ENCODE peak calls at places on chromosomes 3 and 15, in nine cellular contexts. One of them, this sample, is unnamed.

GRCh38 chr3:64340636-64341240 is 115.5 kb upstream of the PRICKLE2 start:
- DNase-seq in lower lobe of right lung: no peak
- DNase-seq in astrocyte of the spinal cord: peak; percentile 87
- DNase-seq in GM20000: no peak
- DNase-seq in uterus: peak; percentile 53
- DNase-seq in A549: no peak
- DNase-seq in RWPE1: no peak
- DNase-seq in fibroblast of the aortic adventitia: peak; percentile 83
- DNase-seq in heart right ventricle: no peak
- DNase-seq in this sample: no peak

GRCh38 chr15:96183020-96183926 is 147.2 kb upstream of the NR2F2 start:
- DNase-seq in RWPE1: no peak
- DNase-seq in astrocyte of the spinal cord: no peak
- DNase-seq in fibroblast of the aortic adventitia: no peak
- DNase-seq in heart right ventricle: no peak
- DNase-seq in GM20000: no peak
- DNase-seq in uterus: no peak
- DNase-seq in A549: no peak
- DNase-seq in lower lobe of right lung: no peak
- DNase-seq in this sample: no peak

GRCh38 chr3:170721563-170721962 is 135.7 kb upstream of the SLC7A14 start:
- DNase-seq in A549: no peak
- DNase-seq in RWPE1: no peak
- DNase-seq in fibroblast of the aortic adventitia: no peak
- DNase-seq in astrocyte of the spinal cord: no peak
- DNase-seq in lower lobe of right lung: no peak
- DNase-seq in GM20000: no peak
- DNase-seq in uterus: no peak
- DNase-seq in heart right ventricle: no peak
- DNase-seq in this sample: no peak

GRCh38 chr15:58506064-58506490 is 74.3 kb downstream of the LIPC start:
- DNase-seq in RWPE1: no peak
- DNase-seq in astrocyte of the spinal cord: no peak
- DNase-seq in GM20000: no peak
- DNase-seq in A549: no peak
- DNase-seq in lower lobe of right lung: no peak
- DNase-seq in uterus: no peak
- DNase-seq in heart right ventricle: no peak
- DNase-seq in fibroblast of the aortic adventitia: no peak
- DNase-seq in this sample: no peak

GRCh38 chr3:127137113-127137512 is 55.8 kb upstream of the PRR23E start:
- DNase-seq in uterus: no peak
- DNase-seq in lower lobe of right lung: no peak
- DNase-seq in GM20000: no peak
- DNase-seq in RWPE1: no peak
- DNase-seq in A549: no peak
- DNase-seq in fibroblast of the aortic adventitia: no peak
- DNase-seq in heart right ventricle: no peak
- DNase-seq in astrocyte of the spinal cord: no peak
- DNase-seq in this sample: no peak

GRCh38 chr3:180116203-180116602 is 79.5 kb upstream of the PEX5L start:
- DNase-seq in lower lobe of right lung: no peak
- DNase-seq in RWPE1: no peak
- DNase-seq in A549: no peak
- DNase-seq in astrocyte of the spinal cord: no peak
- DNase-seq in fibroblast of the aortic adventitia: no peak
- DNase-seq in heart right ventricle: no peak
- DNase-seq in uterus: no peak
- DNase-seq in GM20000: no peak
- DNase-seq in this sample: no peak

GRCh38 chr3:41369838-41370237 is 170.5 kb downstream of the CTNNB1 start:
- DNase-seq in fibroblast of the aortic adventitia: no peak
- DNase-seq in heart right ventricle: no peak
- DNase-seq in uterus: no peak
- DNase-seq in RWPE1: no peak
- DNase-seq in GM20000: no peak
- DNase-seq in A549: no peak
- DNase-seq in astrocyte of the spinal cord: peak; percentile 14
- DNase-seq in lower lobe of right lung: no peak
- DNase-seq in this sample: no peak

GRCh38 chr15:70016511-70016994 is 81.2 kb downstream of the TLE3 start:
- DNase-seq in RWPE1: no peak
- DNase-seq in GM20000: peak; percentile 51
- DNase-seq in A549: no peak
- DNase-seq in heart right ventricle: no peak
- DNase-seq in fibroblast of the aortic adventitia: no peak
- DNase-seq in astrocyte of the spinal cord: no peak
- DNase-seq in lower lobe of right lung: peak; percentile 2
- DNase-seq in uterus: no peak
- DNase-seq in this sample: peak; percentile 12

GRCh38 chr15:91146728-91147127 is 46.7 kb downstream of the SV2B start:
- DNase-seq in lower lobe of right lung: no peak
- DNase-seq in uterus: no peak
- DNase-seq in GM20000: no peak
- DNase-seq in RWPE1: no peak
- DNase-seq in A549: no peak
- DNase-seq in astrocyte of the spinal cord: no peak
- DNase-seq in fibroblast of the aortic adventitia: no peak
- DNase-seq in heart right ventricle: no peak
- DNase-seq in this sample: no peak

GRCh38 chr15:91136386-91136923 is 36.4 kb downstream of the SV2B start:
- DNase-seq in lower lobe of right lung: no peak
- DNase-seq in RWPE1: no peak
- DNase-seq in uterus: no peak
- DNase-seq in astrocyte of the spinal cord: no peak
- DNase-seq in A549: no peak
- DNase-seq in GM20000: no peak
- DNase-seq in heart right ventricle: no peak
- DNase-seq in fibroblast of the aortic adventitia: no peak
- DNase-seq in this sample: no peak

GRCh38 chr15:91140561-91140960 is 40.5 kb downstream of the SV2B start:
- DNase-seq in GM20000: no peak
- DNase-seq in lower lobe of right lung: no peak
- DNase-seq in RWPE1: no peak
- DNase-seq in astrocyte of the spinal cord: no peak
- DNase-seq in fibroblast of the aortic adventitia: no peak
- DNase-seq in uterus: no peak
- DNase-seq in A549: no peak
- DNase-seq in heart right ventricle: no peak
- DNase-seq in this sample: no peak

GRCh38 chr15:91141102-91141501 is 41.0 kb downstream of the SV2B start:
- DNase-seq in astrocyte of the spinal cord: no peak
- DNase-seq in GM20000: no peak
- DNase-seq in uterus: no peak
- DNase-seq in lower lobe of right lung: no peak
- DNase-seq in heart right ventricle: no peak
- DNase-seq in A549: no peak
- DNase-seq in fibroblast of the aortic adventitia: no peak
- DNase-seq in RWPE1: no peak
- DNase-seq in this sample: no peak

DNA sequence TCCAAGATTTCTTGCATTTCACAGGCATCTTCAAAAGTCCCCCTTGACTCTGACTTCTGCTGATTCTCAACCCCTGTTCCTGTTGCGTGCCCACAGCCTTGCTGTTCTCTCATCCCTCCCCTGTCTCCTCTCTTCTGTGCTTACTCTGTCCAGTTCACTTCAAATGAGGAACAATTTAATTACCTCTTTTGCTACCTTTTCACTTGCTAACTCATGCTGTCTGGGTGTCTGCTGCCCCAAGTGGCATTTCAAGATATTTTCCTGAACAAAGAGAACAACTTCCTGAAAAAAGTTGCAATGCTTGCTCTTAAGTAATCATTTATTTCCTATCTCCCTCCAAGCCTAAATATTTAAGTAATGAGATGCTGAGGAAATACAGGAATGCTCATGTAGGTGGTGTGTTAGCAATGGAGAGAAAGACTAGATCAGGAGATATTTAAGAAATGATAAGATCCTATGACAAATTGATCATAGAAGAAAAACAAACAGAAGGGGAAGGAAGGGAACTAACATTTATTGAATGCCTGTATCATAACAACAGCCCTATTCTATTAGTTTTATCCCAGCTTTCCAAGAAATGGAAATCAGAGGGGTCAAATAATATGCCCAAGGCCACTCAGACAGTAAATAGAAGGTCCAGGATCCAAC is 42.2 kb downstream of the SV2B start:
- DNase-seq in uterus: no peak
- DNase-seq in GM20000: peak; percentile 56
- DNase-seq in astrocyte of the spinal cord: no peak
- DNase-seq in heart right ventricle: no peak
- DNase-seq in RWPE1: peak; percentile 20
- DNase-seq in lower lobe of right lung: no peak
- DNase-seq in A549: peak; percentile 22
- DNase-seq in fibroblast of the aortic adventitia: peak; percentile 2
- DNase-seq in this sample: no peak
- TF ChIP-seq CTCF in uterus: no peak
- TF ChIP-seq CTCF in GM20000: peak; percentile 61
- TF ChIP-seq CTCF in astrocyte of the spinal cord: peak; percentile 29
- TF ChIP-seq CTCF in heart right ventricle: peak; percentile 47
- TF ChIP-seq CTCF in RWPE1: peak; percentile 55
- TF ChIP-seq CTCF in lower lobe of right lung: peak; percentile 37
- TF ChIP-seq CTCF in A549: peak; percentile 33
- TF ChIP-seq CTCF in fibroblast of the aortic adventitia: no peak
- TF ChIP-seq CTCF in this sample: peak; percentile 72

DNA sequence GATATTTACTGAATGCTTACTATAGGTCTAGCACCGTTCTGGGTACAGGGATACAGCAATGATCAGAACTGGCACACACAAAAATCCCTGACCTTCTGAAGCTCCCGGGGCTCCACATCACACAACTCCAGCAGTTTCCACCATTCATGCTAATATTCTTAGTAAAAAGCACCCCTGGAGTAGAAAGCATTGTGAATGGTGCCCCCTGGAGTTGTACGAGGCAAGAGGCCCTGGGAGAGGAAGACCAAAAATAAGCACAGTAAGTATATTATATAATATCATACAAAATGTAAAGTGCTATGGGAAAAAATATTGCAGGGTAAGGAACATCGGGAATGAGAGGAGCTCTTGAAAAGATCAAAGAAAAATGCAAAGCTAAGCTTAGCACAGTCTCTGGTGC is 790 bp upstream of the SRGAP3 start:
- DNase-seq in A549: no peak
- DNase-seq in heart right ventricle: no peak
- DNase-seq in lower lobe of right lung: no peak
- DNase-seq in GM20000: no peak
- DNase-seq in RWPE1: no peak
- DNase-seq in astrocyte of the spinal cord: no peak
- DNase-seq in uterus: no peak
- DNase-seq in fibroblast of the aortic adventitia: no peak
- DNase-seq in this sample: no peak
- TF ChIP-seq CTCF in A549: peak; percentile 14
- TF ChIP-seq CTCF in heart right ventricle: no peak
- TF ChIP-seq CTCF in lower lobe of right lung: no peak
- TF ChIP-seq CTCF in GM20000: no peak
- TF ChIP-seq CTCF in RWPE1: no peak
- TF ChIP-seq CTCF in astrocyte of the spinal cord: peak; percentile 10
- TF ChIP-seq CTCF in uterus: no peak
- TF ChIP-seq CTCF in fibroblast of the aortic adventitia: peak; percentile 14
- TF ChIP-seq CTCF in this sample: no peak

GRCh38 chr3:155991291-155991690 is 120.8 kb downstream of the GMPS start:
- DNase-seq in astrocyte of the spinal cord: no peak
- DNase-seq in heart right ventricle: no peak
- DNase-seq in A549: no peak
- DNase-seq in fibroblast of the aortic adventitia: peak; percentile 21
- DNase-seq in GM20000: no peak
- DNase-seq in lower lobe of right lung: no peak
- DNase-seq in uterus: peak; percentile 23
- DNase-seq in RWPE1: no peak
- DNase-seq in this sample: no peak

GRCh38 chr3:155991847-155992246 is 121.4 kb downstream of the GMPS start:
- DNase-seq in lower lobe of right lung: no peak
- DNase-seq in heart right ventricle: no peak
- DNase-seq in astrocyte of the spinal cord: no peak
- DNase-seq in GM20000: no peak
- DNase-seq in A549: no peak
- DNase-seq in fibroblast of the aortic adventitia: no peak
- DNase-seq in uterus: no peak
- DNase-seq in RWPE1: peak; percentile 7
- DNase-seq in this sample: no peak

DNA sequence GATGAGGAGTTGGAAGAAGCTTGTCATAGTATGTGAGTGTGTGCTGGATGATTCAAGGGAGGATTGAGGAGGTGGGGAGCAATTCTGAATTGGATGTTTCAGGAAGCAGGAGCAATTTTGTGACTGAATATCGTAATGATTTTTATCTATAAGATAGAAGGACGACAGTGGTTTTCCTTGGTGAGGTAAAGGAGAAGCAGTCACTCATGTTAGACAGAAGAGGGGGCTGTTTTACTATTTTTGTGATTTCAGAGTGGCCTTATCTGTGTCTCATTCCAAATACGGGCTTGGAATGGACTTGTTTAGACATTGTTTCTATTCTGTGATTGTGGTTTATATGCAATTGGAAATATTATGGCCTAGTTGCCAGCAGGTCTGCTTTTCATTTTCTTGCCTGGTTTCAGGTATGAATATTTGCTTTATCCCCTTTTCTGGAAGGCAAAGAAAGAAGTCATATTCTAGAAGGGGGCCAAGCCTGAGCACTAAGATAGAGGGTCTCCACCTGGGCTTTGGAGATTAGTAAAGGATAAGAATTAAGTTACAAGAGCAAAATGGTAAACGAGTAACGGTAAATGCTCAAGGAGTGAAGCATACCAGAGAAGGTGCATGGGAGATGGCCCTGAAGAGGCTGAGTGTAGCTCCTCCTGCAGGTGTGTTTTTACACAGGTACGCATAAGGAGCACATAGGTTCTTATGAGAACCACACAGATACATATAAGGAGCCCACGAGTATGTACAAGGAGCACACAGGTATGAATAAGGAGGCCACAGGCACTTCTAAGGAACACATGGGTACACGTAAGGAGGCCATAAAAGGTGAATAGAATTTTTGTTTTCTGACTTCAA is 124.6 kb upstream of the KCNAB1 start:
- DNase-seq in astrocyte of the spinal cord: peak; percentile 55
- DNase-seq in fibroblast of the aortic adventitia: peak; percentile 83
- DNase-seq in uterus: no peak
- DNase-seq in A549: peak; percentile 57
- DNase-seq in lower lobe of right lung: no peak
- DNase-seq in heart right ventricle: no peak
- DNase-seq in GM20000: no peak
- DNase-seq in RWPE1: peak; percentile 54
- DNase-seq in this sample: no peak
- TF ChIP-seq CTCF in astrocyte of the spinal cord: peak; percentile 54
- TF ChIP-seq CTCF in fibroblast of the aortic adventitia: peak; percentile 65
- TF ChIP-seq CTCF in uterus: peak; percentile 42
- TF ChIP-seq CTCF in A549: peak; percentile 58
- TF ChIP-seq CTCF in lower lobe of right lung: peak; percentile 38
- TF ChIP-seq CTCF in heart right ventricle: peak; percentile 56
- TF ChIP-seq CTCF in GM20000: peak; percentile 24
- TF ChIP-seq CTCF in RWPE1: peak; percentile 30
- TF ChIP-seq CTCF in this sample: peak; percentile 21

DNA sequence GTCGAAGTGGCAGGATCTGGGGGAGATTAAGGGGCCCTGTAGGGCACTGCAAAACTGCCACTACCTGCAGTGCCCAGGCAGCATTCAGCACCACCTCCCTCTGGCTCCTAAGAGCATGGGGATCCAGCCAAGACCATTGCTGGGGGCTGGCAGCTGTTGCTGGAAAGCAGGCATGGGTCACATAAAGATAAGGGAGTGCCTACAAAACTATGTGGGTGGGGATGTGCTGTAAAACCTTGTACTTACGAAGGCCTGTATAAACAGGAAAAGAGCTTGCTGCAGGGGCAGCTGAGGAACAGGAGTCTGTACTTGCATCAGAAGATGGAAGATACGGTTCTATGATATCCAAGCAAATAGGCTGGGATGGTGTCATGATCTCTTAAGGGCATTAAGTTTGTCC is 27.1 kb downstream of the IL20RB start:
- DNase-seq in A549: no peak
- DNase-seq in RWPE1: peak; percentile 71
- DNase-seq in GM20000: no peak
- DNase-seq in heart right ventricle: no peak
- DNase-seq in lower lobe of right lung: no peak
- DNase-seq in fibroblast of the aortic adventitia: peak; percentile 73
- DNase-seq in astrocyte of the spinal cord: peak; percentile 10
- DNase-seq in uterus: no peak
- DNase-seq in this sample: no peak
- TF ChIP-seq CTCF in A549: no peak
- TF ChIP-seq CTCF in RWPE1: no peak
- TF ChIP-seq CTCF in GM20000: no peak
- TF ChIP-seq CTCF in heart right ventricle: no peak
- TF ChIP-seq CTCF in lower lobe of right lung: no peak
- TF ChIP-seq CTCF in fibroblast of the aortic adventitia: no peak
- TF ChIP-seq CTCF in astrocyte of the spinal cord: no peak
- TF ChIP-seq CTCF in uterus: no peak
- TF ChIP-seq CTCF in this sample: no peak

This sample was measured in CD14-positive monocyte.